ENCODE peak calls at places on chromosomes 11 and 22, in five cellular contexts. One of them, this sample, is unnamed.

GRCh38 chr22:44411226-44412135 is 86.6 kb downstream of the RTL6 start:
- DNase-seq in skeletal muscle cell: no peak
- DNase-seq in transverse colon: no peak
- DNase-seq in HuH-7.5: no peak
- DNase-seq in NCI-H1092: no peak
- DNase-seq in this sample: no peak

GRCh38 chr22:35376728-35377472 is 4.0 kb upstream of the HMOX1 start:
- DNase-seq in skeletal muscle cell: peak; percentile 97
- DNase-seq in transverse colon: peak; percentile 94
- DNase-seq in HuH-7.5: peak; percentile 73
- DNase-seq in NCI-H1092: peak; percentile 23
- DNase-seq in this sample: peak; percentile 93

GRCh38 chr22:39470462-39471335 is 13.9 kb downstream of the MGAT3 start:
- DNase-seq in skeletal muscle cell: no peak
- DNase-seq in transverse colon: no peak
- DNase-seq in HuH-7.5: no peak
- DNase-seq in NCI-H1092: no peak
- DNase-seq in this sample: no peak

GRCh38 chr11:59776210-59777066 is 21.3 kb downstream of the STX3 start:
- DNase-seq in skeletal muscle cell: no peak
- DNase-seq in transverse colon: no peak
- DNase-seq in HuH-7.5: peak; percentile 59
- DNase-seq in NCI-H1092: no peak
- DNase-seq in this sample: no peak

GRCh38 chr11:133934599-133935550 is 21.9 kb downstream of the IGSF9B start:
- DNase-seq in skeletal muscle cell: no peak
- DNase-seq in transverse colon: peak; percentile 29
- DNase-seq in HuH-7.5: no peak
- DNase-seq in NCI-H1092: no peak
- DNase-seq in this sample: peak; percentile 51

GRCh38 chr22:48663297-48663696 is 1164.4 kb downstream of the BRD1 start:
- DNase-seq in skeletal muscle cell: no peak
- DNase-seq in transverse colon: no peak
- DNase-seq in HuH-7.5: no peak
- DNase-seq in NCI-H1092: no peak
- DNase-seq in this sample: no peak

GRCh38 chr22:39814899-39815298 is 78.7 kb downstream of the ENTHD1 start:
- DNase-seq in skeletal muscle cell: no peak
- DNase-seq in transverse colon: no peak
- DNase-seq in HuH-7.5: no peak
- DNase-seq in NCI-H1092: no peak
- DNase-seq in this sample: no peak

GRCh38 chr22:38223289-38223960 is 21.6 kb downstream of the MAFF start:
- DNase-seq in skeletal muscle cell: no peak
- DNase-seq in transverse colon: no peak
- DNase-seq in HuH-7.5: no peak
- DNase-seq in NCI-H1092: no peak
- DNase-seq in this sample: no peak

GRCh38 chr11:64065712-64066111 is 30.0 kb downstream of the FLRT1 start:
- DNase-seq in skeletal muscle cell: no peak
- DNase-seq in transverse colon: no peak
- DNase-seq in HuH-7.5: no peak
- DNase-seq in NCI-H1092: no peak
- DNase-seq in this sample: no peak

GRCh38 chr11:108609681-108610080 is 16.1 kb upstream of the EXPH5 start:
- DNase-seq in skeletal muscle cell: peak; percentile 53
- DNase-seq in transverse colon: no peak
- DNase-seq in HuH-7.5: no peak
- DNase-seq in NCI-H1092: no peak
- DNase-seq in this sample: no peak